ENCODE peak calls at places on chromosomes 11 and 22, in nine cellular contexts. V is AG04450, X is Panc1, P is omental fat pad, M is H1, W is adrenal gland, N is keratinocyte, O is fibroblast of lung, J is osteocyte. U is an unnamed sample.
A peak's percentile ranks its signal among the peaks of the same experiment; 100 is the strongest.

GRCh38 chr11:19892387-19892786 is 179.8 kb downstream of the NAV2 start:
- DNase-seq in V (no peak), X (no peak), P (no peak), M (no peak), W (no peak), N (no peak), O (peak; percentile 77), J (no peak), U (no peak)

GRCh38 chr11:120718171-120718570 is 206.6 kb downstream of the GRIK4 start:
- DNase-seq in V (no peak), X (no peak), P (no peak), M (no peak), W (no peak), N (no peak), O (no peak), J (no peak), U (no peak)

GRCh38 chr11:17812286-17813187 is 78.0 kb downstream of the KCNC1 start:
- DNase-seq in V (no peak), X (no peak), P (no peak), M (no peak), W (no peak), N (no peak), O (no peak), J (no peak), U (no peak)

GRCh38 chr11:129853508-129854228 is 38.0 kb downstream of the TMEM45B start:
- DNase-seq in V (no peak), X (no peak), P (no peak), M (no peak), W (peak; percentile 26), N (peak; percentile 64), O (peak; percentile 8), J (no peak), U (no peak)

GRCh38 chr11:45485070-45485716 is 180.2 kb downstream of the CHST1 start:
- DNase-seq in V (no peak), X (no peak), P (no peak), M (no peak), W (peak; percentile 23), N (no peak), O (no peak), J (no peak), U (no peak)

GRCh38 chr11:15157181-15157580 is 42.5 kb downstream of the INSC start:
- DNase-seq in V (no peak), X (no peak), P (no peak), M (no peak), W (no peak), N (peak; percentile 46), O (peak; percentile 92), J (no peak), U (no peak)

GRCh38 chr11:69948256-69949141 is 129.3 kb upstream of the FGF3 start:
- DNase-seq in V (no peak), X (no peak), P (no peak), M (no peak), W (peak; percentile 41), N (peak; percentile 70), O (peak; percentile 69), J (no peak), U (no peak)

GRCh38 chr11:37394236-37394870 is 796.3 kb upstream of the RAG2 start:
- DNase-seq in V (no peak), X (no peak), P (no peak), M (no peak), W (no peak), N (no peak), O (no peak), J (no peak), U (no peak)

GRCh38 chr11:61413496-61413895 is 16.3 kb downstream of the CPSF7 start:
- DNase-seq in V (no peak), X (no peak), P (no peak), M (no peak), W (no peak), N (no peak), O (peak; percentile 37), J (no peak), U (no peak)

GRCh38 chr11:121886005-121886739 is 229.8 kb downstream of the BLID start:
- DNase-seq in V (no peak), X (no peak), P (peak; percentile 35), M (no peak), W (peak; percentile 32), N (no peak), O (no peak), J (no peak), U (no peak)

GRCh38 chr11:80592546-80592945 is 1151.7 kb upstream of the TENM4 start:
- DNase-seq in V (no peak), X (no peak), P (no peak), M (no peak), W (no peak), N (no peak), O (no peak), J (no peak), U (no peak)

GRCh38 chr11:62925308-62925707 is 4.1 kb upstream of the CHRM1 start:
- DNase-seq in V (no peak), X (no peak), P (no peak), M (no peak), W (no peak), N (no peak), O (no peak), J (no peak), U (no peak)

DNA sequence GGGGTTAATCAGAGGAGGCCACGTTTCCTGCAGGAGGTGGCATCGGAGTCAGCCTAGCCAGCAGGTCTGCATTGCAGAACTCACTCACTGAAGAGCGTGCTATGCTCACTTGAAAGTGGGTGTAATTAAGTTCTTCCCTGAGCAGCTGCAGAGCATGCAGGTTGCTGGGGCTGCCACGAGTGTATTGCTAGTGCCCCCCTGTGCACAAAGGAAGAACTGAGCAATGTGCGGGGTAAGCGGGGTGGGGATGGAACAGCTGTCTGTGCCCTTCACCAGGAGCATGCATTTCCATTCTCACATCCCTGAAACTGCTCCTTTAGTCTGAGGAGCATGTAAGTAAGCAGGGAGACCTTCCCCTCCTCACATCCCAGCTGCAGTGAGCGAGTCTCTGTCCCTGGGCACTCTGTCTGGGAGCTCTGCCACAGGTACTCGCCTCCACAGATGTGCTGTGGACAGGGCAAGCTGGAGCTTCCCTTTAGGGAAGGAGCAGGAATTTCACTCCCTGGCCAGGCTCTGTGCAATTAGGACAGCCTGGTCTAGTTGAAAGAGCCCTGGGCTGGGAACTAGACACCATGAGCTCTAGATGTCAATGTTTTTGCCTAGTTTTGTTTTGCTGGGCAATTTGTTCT is 1031.8 kb downstream of the NTM start:
- DNase-seq in V (peak; percentile 29), X (peak; percentile 33), P (no peak), M (peak; percentile 46), W (peak; percentile 18), N (no peak), O (peak; percentile 59), J (no peak), U (peak; percentile 13)
- TF ChIP-seq CTCF in V (peak; percentile 68), X (peak; percentile 19), P (no peak), M (peak; percentile 86), W (no peak), N (no peak), O (peak; percentile 28), J (peak; percentile 61), U (peak; percentile 61)

DNA sequence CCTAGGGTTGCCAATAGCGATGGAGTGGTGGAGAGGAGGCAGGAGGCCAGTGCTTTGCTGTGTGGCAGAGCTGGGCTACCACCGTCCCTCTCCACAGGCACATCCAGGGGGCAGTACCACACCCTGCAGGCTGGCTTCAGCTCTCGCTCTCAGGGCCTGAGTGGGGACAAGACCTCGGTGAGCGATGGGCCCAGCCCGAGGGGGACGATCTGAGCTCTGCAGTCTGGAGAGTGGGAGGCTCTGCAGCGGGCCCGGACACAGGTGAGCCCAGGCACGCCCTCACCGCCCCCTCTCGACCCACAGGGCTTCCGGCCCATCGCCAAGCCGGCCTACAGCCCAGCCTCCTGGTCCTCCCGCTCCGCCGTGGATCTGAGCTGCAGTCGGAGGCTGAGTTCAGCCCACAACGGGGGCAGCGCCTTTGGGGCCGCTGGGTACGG is 2.5 kb downstream of the PKP3 start:
- DNase-seq in V (no peak), X (no peak), P (no peak), M (no peak), W (no peak), N (no peak), O (peak; percentile 29), J (no peak), U (no peak)
- TF ChIP-seq CTCF in V (peak; percentile 26), X (peak; percentile 76), P (no peak), M (peak; percentile 59), W (no peak), N (no peak), O (peak; percentile 33), J (peak; percentile 47), U (no peak)

DNA sequence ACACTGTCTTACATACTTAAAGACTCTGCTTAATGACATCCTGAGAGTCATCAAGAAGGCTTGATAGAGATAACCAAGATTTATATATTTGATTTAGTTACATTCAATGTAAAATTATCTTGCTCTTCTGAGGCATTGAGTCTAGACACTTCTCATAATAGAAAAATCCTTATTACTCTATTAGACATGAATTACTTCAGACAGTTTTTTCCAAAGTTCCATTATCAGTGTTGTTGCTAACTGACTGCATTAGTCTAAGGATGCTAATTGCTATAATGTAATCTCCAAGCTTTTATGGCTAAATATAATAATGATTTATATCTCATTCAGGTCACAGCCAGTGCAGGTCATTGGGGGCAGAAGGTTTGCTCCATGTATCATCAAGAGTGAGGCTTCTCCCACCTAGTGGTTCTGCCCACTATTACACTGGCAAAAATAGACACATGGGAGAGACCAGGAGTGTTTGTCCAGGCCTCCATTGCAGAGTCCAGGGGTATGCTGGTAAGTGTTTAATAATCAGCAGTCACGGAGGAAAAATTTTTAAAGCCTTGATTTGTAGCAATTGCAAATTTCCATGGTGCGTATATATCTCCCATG is 377.2 kb upstream of the DDI1 start:
- DNase-seq in V (no peak), X (no peak), P (no peak), M (no peak), W (no peak), N (no peak), O (peak; percentile 12), J (no peak), U (no peak)
- TF ChIP-seq CTCF in V (peak; percentile 39), X (peak; percentile 47), P (no peak), M (peak; percentile 53), W (no peak), N (peak; percentile 45), O (peak; percentile 35), J (peak; percentile 17), U (no peak)

DNA sequence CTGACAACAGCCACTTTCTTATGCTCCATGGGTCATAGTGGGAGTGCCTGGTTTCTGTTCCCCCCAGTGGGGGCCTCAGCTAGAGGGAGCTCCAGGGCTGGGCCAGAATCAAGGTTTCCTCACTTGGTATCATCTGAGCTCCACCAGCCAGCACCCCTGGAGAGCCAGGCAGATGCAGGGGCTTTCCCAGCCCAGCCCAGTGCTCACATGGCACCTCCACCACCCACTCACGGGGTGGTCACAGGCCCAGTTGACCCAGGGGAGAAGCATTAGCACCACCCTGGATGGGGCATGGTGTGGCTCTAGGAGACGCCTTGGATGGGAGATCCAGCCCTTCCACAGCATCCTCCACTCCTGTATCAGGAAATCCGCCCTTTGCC is 24.1 kb upstream of the WNT7B start:
- DNase-seq in V (no peak), X (no peak), P (no peak), M (no peak), W (no peak), N (no peak), O (no peak), J (no peak), U (no peak)
- TF ChIP-seq CTCF in V (no peak), X (no peak), P (no peak), M (no peak), W (no peak), N (no peak), O (no peak), J (peak; percentile 35), U (no peak)